ENCODE peak calls at places on chromosomes 3 and 15, in six cellular contexts. One of them, this sample, is unnamed.

GRCh38 chr3:125057186-125057850 is 1.5 kb upstream of the HEG1 start:
- DNase-seq in epithelial cell of esophagus: peak
- DNase-seq in lower lobe of right lung: no peak
- DNase-seq in stimulated activated CD8-positive, alpha-beta memory T cell treated with anti-CD3 and anti-CD28 coated beads, Interleukin-7, amount 100 ng/mL, for 4 hours: no peak
- DNase-seq in ELR: peak
- DNase-seq in progenitor cell of endocrine pancreas: no peak
- DNase-seq in this sample: no peak

GRCh38 chr15:101258238-101259144 is 6.6 kb upstream of the CHSY1 start:
- DNase-seq in lower lobe of right lung: no peak
- DNase-seq in epithelial cell of esophagus: peak
- DNase-seq in progenitor cell of endocrine pancreas: no peak
- DNase-seq in ELR: peak
- DNase-seq in stimulated activated CD8-positive, alpha-beta memory T cell treated with anti-CD3 and anti-CD28 coated beads, Interleukin-7, amount 100 ng/mL, for 4 hours: peak
- DNase-seq in this sample: no peak

GRCh38 chr3:108088697-108089096 is 2.1 kb downstream of the CD47 start:
- DNase-seq in ELR: peak
- DNase-seq in epithelial cell of esophagus: no peak
- DNase-seq in stimulated activated CD8-positive, alpha-beta memory T cell treated with anti-CD3 and anti-CD28 coated beads, Interleukin-7, amount 100 ng/mL, for 4 hours: no peak
- DNase-seq in progenitor cell of endocrine pancreas: no peak
- DNase-seq in lower lobe of right lung: no peak
- DNase-seq in this sample: no peak

GRCh38 chr15:86336051-86336788 is 256.5 kb downstream of the AGBL1 start:
- DNase-seq in stimulated activated CD8-positive, alpha-beta memory T cell treated with anti-CD3 and anti-CD28 coated beads, Interleukin-7, amount 100 ng/mL, for 4 hours: no peak
- DNase-seq in lower lobe of right lung: no peak
- DNase-seq in ELR: peak
- DNase-seq in progenitor cell of endocrine pancreas: no peak
- DNase-seq in epithelial cell of esophagus: peak
- DNase-seq in this sample: peak

GRCh38 chr15:55250392-55250791 is 39.2 kb downstream of the RAB27A start:
- DNase-seq in lower lobe of right lung: no peak
- DNase-seq in ELR: peak
- DNase-seq in epithelial cell of esophagus: peak
- DNase-seq in progenitor cell of endocrine pancreas: no peak
- DNase-seq in stimulated activated CD8-positive, alpha-beta memory T cell treated with anti-CD3 and anti-CD28 coated beads, Interleukin-7, amount 100 ng/mL, for 4 hours: no peak
- DNase-seq in this sample: peak

GRCh38 chr15:69666921-69667811 is 214.5 kb downstream of the RPLP1 start:
- DNase-seq in stimulated activated CD8-positive, alpha-beta memory T cell treated with anti-CD3 and anti-CD28 coated beads, Interleukin-7, amount 100 ng/mL, for 4 hours: no peak
- DNase-seq in progenitor cell of endocrine pancreas: no peak
- DNase-seq in ELR: no peak
- DNase-seq in epithelial cell of esophagus: no peak
- DNase-seq in lower lobe of right lung: peak
- DNase-seq in this sample: no peak

GRCh38 chr3:57530071-57530608 is 14.0 kb downstream of the DNAH12 start:
- DNase-seq in stimulated activated CD8-positive, alpha-beta memory T cell treated with anti-CD3 and anti-CD28 coated beads, Interleukin-7, amount 100 ng/mL, for 4 hours: no peak
- DNase-seq in progenitor cell of endocrine pancreas: no peak
- DNase-seq in ELR: peak
- DNase-seq in lower lobe of right lung: no peak
- DNase-seq in epithelial cell of esophagus: no peak
- DNase-seq in this sample: no peak

GRCh38 chr3:45455040-45455439 is 66.7 kb downstream of the LARS2 start:
- DNase-seq in ELR: no peak
- DNase-seq in progenitor cell of endocrine pancreas: no peak
- DNase-seq in stimulated activated CD8-positive, alpha-beta memory T cell treated with anti-CD3 and anti-CD28 coated beads, Interleukin-7, amount 100 ng/mL, for 4 hours: no peak
- DNase-seq in lower lobe of right lung: no peak
- DNase-seq in epithelial cell of esophagus: no peak
- DNase-seq in this sample: no peak

This sample was measured in epithelial cell of prostate.